ENCODE peak calls at places on chromosomes 1 and 21, in four cellular contexts. M is astrocyte of the spinal cord, F is GM12865, A is BJ. P is an unnamed sample.

GRCh38 chr21:42298237-42298636 is 17.0 kb downstream of the TFF3 start:
- DNase-seq in M (no peak), A (no peak), F (no peak), P (peak)

GRCh38 chr1:212738330-212738729 is 38.7 kb upstream of the BATF3 start:
- DNase-seq in A (no peak), M (peak), F (no peak), P (no peak)

GRCh38 chr21:33964706-33965325 is 49.2 kb upstream of the ATP5PO start:
- DNase-seq in M (no peak), A (no peak), F (no peak), P (no peak)

GRCh38 chr1:109901508-109902145 is 9.0 kb upstream of the CSF1 start:
- DNase-seq in M (no peak), F (peak), A (no peak), P (peak)

GRCh38 chr1:35558374-35559316 is 1.0 kb downstream of the NCDN start:
- DNase-seq in M (no peak), A (no peak), F (no peak), P (no peak)

GRCh38 chr1:10948463-10948775 is 64.0 kb upstream of the TARDBP start:
- DNase-seq in F (no peak), A (no peak), M (no peak), P (no peak)

GRCh38 chr1:93453911-93454310 is 6.0 kb downstream of the FNBP1L start:
- DNase-seq in F (no peak), M (no peak), A (no peak), P (peak)

GRCh38 chr1:23343246-23344110 is 606 bp downstream of the HNRNPR start:
- DNase-seq in F (peak), M (peak), A (no peak), P (peak)

GRCh38 chr1:2275796-2276536 is 47.8 kb downstream of the SKI start:
- DNase-seq in A (no peak), M (peak), F (no peak), P (peak)

GRCh38 chr1:205416326-205416725 is 5.5 kb downstream of the LEMD1 start:
- DNase-seq in M (no peak), A (no peak), F (no peak), P (no peak)

GRCh38 chr1:7616076-7616833 is 154.8 kb upstream of the VAMP3 start:
- DNase-seq in F (peak), M (peak), A (no peak), P (peak)

GRCh38 chr1:115036814-115037535 is 7.3 kb downstream of the TSHB start:
- DNase-seq in M (no peak), F (no peak), A (no peak), P (no peak)

GRCh38 chr1:15571266-15571665 is 13.6 kb downstream of the AGMAT start:
- DNase-seq in A (no peak), M (no peak), F (no peak), P (no peak)

GRCh38 chr1:160398823-160399222 is 1.5 kb upstream of the VANGL2 start:
- DNase-seq in A (no peak), M (no peak), F (no peak), P (peak)

GRCh38 chr1:160400646-160401486 is 502 bp downstream of the VANGL2 start:
- DNase-seq in F (no peak), M (no peak), A (no peak), P (no peak)

GRCh38 chr1:160399544-160400283 is 650 bp upstream of the VANGL2 start:
- DNase-seq in M (no peak), A (no peak), F (no peak), P (no peak)

GRCh38 chr1:160401487-160401805 is 1.1 kb downstream of the VANGL2 start:
- DNase-seq in F (no peak), M (no peak), A (no peak), P (no peak)

GRCh38 chr1:160400284-160400645 is at the start of gene VANGL2:
- DNase-seq in A (no peak), M (peak), F (peak), P (no peak)
- H3K4me3 ChIP-seq in A (peak), M (peak), F (peak), P (peak)

GRCh38 chr1:160819186-160819585 is 23.2 kb downstream of the LY9 start:
- DNase-seq in A (no peak), F (no peak), M (no peak), P (no peak)

GRCh38 chr1:160826546-160826945 is 30.6 kb downstream of the LY9 start:
- DNase-seq in F (no peak), A (no peak), M (peak), P (peak)

GRCh38 chr1:160827418-160827817 is 31.4 kb downstream of the LY9 start:
- DNase-seq in A (no peak), M (no peak), F (no peak), P (peak)

GRCh38 chr1:160818207-160818935 is 22.4 kb downstream of the LY9 start:
- DNase-seq in F (no peak), A (no peak), M (no peak), P (no peak)

GRCh38 chr1:160821627-160822026 is 25.7 kb downstream of the LY9 start:
- DNase-seq in F (no peak), M (no peak), A (no peak), P (no peak)
- TF ChIP-seq CTCF in F (no peak), M (no peak), A (peak), P (no peak)

GRCh38 chr1:149848811-149849210 is 50.6 kb upstream of the BOLA1 start:
- DNase-seq in F (peak), A (no peak), M (peak), P (no peak)

GRCh38 chr1:149849246-149849946 is 50.0 kb upstream of the BOLA1 start:
- DNase-seq in A (no peak), F (peak), M (no peak), P (no peak)

GRCh38 chr1:149849947-149850360 is 49.4 kb upstream of the BOLA1 start:
- DNase-seq in A (no peak), F (peak), M (peak), P (peak)

GRCh38 chr1:149846600-149847466 is 52.5 kb upstream of the BOLA1 start:
- DNase-seq in F (no peak), M (no peak), A (no peak), P (no peak)

DNA sequence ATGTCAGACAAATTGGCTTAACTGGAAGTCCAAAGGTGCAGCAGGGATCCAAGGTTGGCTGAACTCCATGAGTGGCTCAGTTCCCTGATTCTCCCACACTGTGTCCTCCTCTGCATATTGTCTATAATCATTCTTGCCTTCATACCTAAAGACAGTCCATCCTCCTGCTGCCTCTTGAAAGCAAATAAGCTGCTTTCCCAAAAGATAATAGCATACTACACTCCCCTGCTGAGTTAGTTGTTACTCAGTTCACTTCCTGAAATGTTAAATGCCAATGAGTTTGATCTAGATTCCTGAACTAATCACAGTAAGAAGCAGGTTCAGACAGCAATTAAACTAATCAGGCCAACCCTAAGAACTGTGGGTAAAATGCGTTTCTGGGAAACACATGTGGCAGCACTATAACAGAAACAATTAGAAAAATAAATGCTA is 51.0 kb upstream of the BOLA1 start:
- DNase-seq in F (no peak), A (no peak), M (peak), P (peak)
- H3K4me3 ChIP-seq in F (peak), A (no peak), M (no peak), P (no peak)

DNA sequence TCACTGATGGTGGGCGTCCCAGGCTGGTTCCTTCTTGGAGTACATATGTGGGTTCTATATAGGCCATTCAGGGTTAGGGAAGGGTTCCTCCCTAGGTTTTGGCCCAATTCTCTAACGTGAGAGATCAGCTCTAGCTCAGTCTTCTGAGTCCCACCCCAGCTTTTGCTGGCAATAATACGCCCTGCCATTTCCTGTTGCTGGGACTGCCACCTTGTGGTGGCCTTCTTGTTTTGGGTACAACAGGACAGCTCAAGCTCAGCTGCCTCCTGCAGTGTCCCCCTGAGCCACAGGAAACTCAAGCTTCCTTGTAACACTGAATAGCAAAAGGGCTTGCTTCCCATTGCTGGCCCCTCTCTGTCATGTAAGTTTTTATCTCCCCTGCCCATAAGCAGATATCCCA is 77.8 kb downstream of the BACH1 start:
- DNase-seq in M (no peak), F (peak), A (no peak), P (peak)
- TF ChIP-seq CTCF in M (peak), F (peak), A (peak), P (peak)

GRCh38 chr1:44049839-44050238 is 18.6 kb upstream of the SLC6A9 start:
- DNase-seq in M (peak), A (peak), F (no peak), P (peak)
- H3K4me3 ChIP-seq in M (no peak), A (no peak), F (no peak), P (no peak)

DNA sequence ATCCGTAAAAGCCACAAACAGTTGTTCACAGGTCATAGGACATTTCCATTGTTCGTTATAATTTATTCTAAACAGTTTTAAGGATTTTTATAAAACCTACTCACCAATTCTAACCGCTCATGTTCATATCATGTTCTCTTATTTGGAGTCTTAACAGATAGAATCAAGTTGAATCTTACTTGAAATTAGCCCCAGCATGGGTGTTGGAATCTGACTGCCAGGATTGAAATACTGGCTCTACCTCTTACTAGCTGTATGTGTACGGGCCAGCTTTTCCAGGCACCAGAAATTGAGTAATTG is 78.2 kb upstream of the GPR88 start:
- DNase-seq in A (no peak), M (no peak), F (no peak), P (no peak)
- TF ChIP-seq CTCF in A (no peak), M (no peak), F (no peak), P (no peak)

GRCh38 chr1:1121611-1122077 is 5.8 kb upstream of the C1orf159 start:
- DNase-seq in F (no peak), M (no peak), A (no peak), P (no peak)

GRCh38 chr1:1123581-1124507 is 8.0 kb upstream of the C1orf159 start:
- DNase-seq in A (no peak), F (no peak), M (no peak), P (no peak)

GRCh38 chr1:1122078-1122811 is 6.4 kb upstream of the C1orf159 start:
- DNase-seq in M (peak), A (no peak), F (peak), P (peak)

GRCh38 chr1:1124508-1124785 is 8.6 kb upstream of the C1orf159 start:
- DNase-seq in F (no peak), A (no peak), M (no peak), P (no peak)

DNA sequence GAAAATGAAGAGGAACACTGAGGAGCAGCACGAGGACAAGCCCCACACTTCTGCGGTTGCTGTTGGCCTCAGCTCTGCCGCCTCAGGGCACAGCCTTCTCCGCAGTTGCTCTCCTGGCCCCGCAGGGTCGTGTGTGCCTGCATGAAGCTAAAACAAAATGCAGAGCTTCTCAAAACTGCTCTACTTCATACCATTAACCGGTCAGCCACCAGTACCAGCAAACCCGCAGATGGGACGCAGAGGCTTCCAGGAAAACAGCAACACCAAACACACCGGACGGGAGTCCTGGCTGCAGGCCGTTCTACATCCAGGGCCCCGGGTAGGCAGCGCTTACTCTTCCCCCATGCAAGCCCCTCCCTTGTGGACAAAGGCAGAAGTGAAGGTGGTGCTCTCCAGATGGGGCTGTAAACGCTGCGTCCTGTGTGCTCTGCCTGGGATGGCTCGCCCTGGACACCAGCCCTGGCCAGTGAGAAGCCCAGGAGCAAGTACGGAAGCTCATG is 7.1 kb upstream of the C1orf159 start:
- DNase-seq in M (no peak), F (no peak), A (peak), P (no peak)
- H3K4me3 ChIP-seq in M (no peak), F (no peak), A (no peak), P (no peak)

GRCh38 chr21:23853796-23854379 is 1753.4 kb downstream of the MRPL39 start:
- DNase-seq in M (peak), F (peak), A (no peak), P (peak)
- TF ChIP-seq CTCF in M (peak), F (peak), A (no peak), P (no peak)

GRCh38 chr1:125119024-125119441 is 3934.3 kb downstream of the SRGAP2C start:
- DNase-seq in M (no peak), F (no peak), A (no peak), P (no peak)
- H3K4me3 ChIP-seq in M (no peak), F (no peak), A (no peak), P (no peak)

GRCh38 chr1:231954751-231955150 is 328.2 kb downstream of the DISC1 start:
- DNase-seq in M (no peak), F (no peak), A (no peak), P (no peak)

GRCh38 chr1:231950732-231951131 is 324.1 kb downstream of the DISC1 start:
- DNase-seq in A (no peak), F (no peak), M (no peak), P (no peak)

GRCh38 chr1:231951399-231951798 is 324.8 kb downstream of the DISC1 start:
- DNase-seq in M (peak), A (peak), F (no peak), P (peak)

GRCh38 chr1:231949277-231950122 is 322.9 kb downstream of the DISC1 start:
- DNase-seq in A (no peak), M (no peak), F (no peak), P (no peak)
- TF ChIP-seq CTCF in A (no peak), M (peak), F (no peak), P (no peak)